ENCODE peak calls at places on chromosomes 6 and 20, in seven cellular contexts. N, P, B, W, J, U and X are unnamed samples.
A peak's percentile ranks its signal among the peaks of the same experiment; 100 is the strongest.

GRCh38 chr6:105170066-105170465 is 9.7 kb downstream of the POPDC3 start:
- DNase-seq in N (no peak), P (peak; percentile 72), B (no peak), W (no peak), J (no peak), U (no peak), X (no peak)

GRCh38 chr6:147382945-147383554 is 125.4 kb upstream of the SAMD5 start:
- DNase-seq in N (peak; percentile 44), P (peak; percentile 60), B (no peak), W (peak; percentile 11), J (peak; percentile 8), U (no peak), X (no peak)

GRCh38 chr6:100664274-100665040 is 199.7 kb upstream of the SIM1 start:
- DNase-seq in N (peak; percentile 59), P (peak; percentile 63), B (no peak), W (peak; percentile 41), J (peak; percentile 32), U (no peak), X (no peak)

GRCh38 chr20:64165866-64166600 is 1.8 kb downstream of the MYT1 start:
- DNase-seq in N (no peak), P (no peak), B (no peak), W (no peak), J (no peak), U (no peak), X (no peak)

GRCh38 chr6:46254331-46254730 is 83.6 kb upstream of the ENPP5 start:
- DNase-seq in N (no peak), P (peak; percentile 50), B (no peak), W (no peak), J (no peak), U (no peak), X (no peak)

GRCh38 chr20:46182801-46183200 is 64.7 kb downstream of the CD40 start:
- DNase-seq in N (no peak), P (no peak), B (no peak), W (no peak), J (no peak), U (no peak), X (no peak)

GRCh38 chr6:37779902-37780628 is 39.5 kb upstream of the ZFAND3 start:
- DNase-seq in N (no peak), P (no peak), B (no peak), W (no peak), J (no peak), U (no peak), X (no peak)

GRCh38 chr20:57652865-57653545 is 32.8 kb upstream of the ZBP1 start:
- DNase-seq in N (no peak), P (no peak), B (no peak), W (no peak), J (no peak), U (no peak), X (no peak)

GRCh38 chr20:41330343-41330720 is 10.3 kb upstream of the LPIN3 start:
- DNase-seq in N (peak; percentile 48), P (peak; percentile 63), B (no peak), W (no peak), J (no peak), U (no peak), X (no peak)

GRCh38 chr20:59818911-59819310 is 114.5 kb downstream of the SYCP2 start:
- DNase-seq in N (no peak), P (no peak), B (no peak), W (no peak), J (no peak), U (peak; percentile 12), X (no peak)